ENCODE peak calls at places on chromosome 18, in six cellular contexts. X is COR-L47; H is stimulated activated CD8-positive, alpha-beta memory T cell treated with anti-CD3 and anti-CD28 coated beads, Interleukin-4, amount 100 ng/mL, for 48 hours; Y is HepG2; B is mucosa of descending colon; G is H4. A is an unnamed sample.

GRCh38 chr18:58438984-58439311 is 189.9 kb downstream of the ALPK2 start:
- DNase-seq in Y (no peak), H (no peak), G (no peak), X (no peak), B (no peak), A (no peak)

GRCh38 chr18:7485616-7486015 is 81.5 kb upstream of the PTPRM start:
- DNase-seq in X (no peak), G (no peak), Y (no peak), B (no peak), H (no peak), A (no peak)

GRCh38 chr18:7616661-7617060 is 49.5 kb downstream of the PTPRM start:
- DNase-seq in X (no peak), G (peak; percentile 31), Y (no peak), H (no peak), B (peak; percentile 46), A (no peak)

GRCh38 chr18:38427234-38427633 is 861.6 kb upstream of the CELF4 start:
- DNase-seq in B (no peak), Y (peak; percentile 0), H (no peak), X (peak; percentile 97), G (peak; percentile 4), A (no peak)

GRCh38 chr18:51427012-51427411 is 229.5 kb upstream of the MEX3C start:
- DNase-seq in Y (no peak), B (no peak), G (no peak), X (no peak), H (no peak), A (no peak)

GRCh38 chr18:31102020-31102684 is at the start of gene DSC2:
- DNase-seq in X (peak; percentile 44), G (no peak), Y (peak; percentile 61), B (peak; percentile 89), H (no peak), A (no peak)

GRCh38 chr18:79543861-79544385 is 135.7 kb upstream of the CTDP1 start:
- DNase-seq in G (no peak), H (no peak), X (no peak), Y (no peak), B (no peak), A (no peak)

GRCh38 chr18:58525517-58525916 is 103.4 kb downstream of the ALPK2 start:
- DNase-seq in G (peak; percentile 35), H (peak; percentile 72), B (no peak), X (no peak), Y (no peak), A (peak; percentile 72)